ENCODE peak calls at places on chromosome 1, in ten cellular contexts. E is naive B cell; V is iris pigment epithelial cell; S is CD8-positive, alpha-beta T cell; P is M059J; J is substantia nigra; F is stimulated activated CD4-positive, alpha-beta T cell treated with anti-CD3 and anti-CD28 coated beads, Interleukin-1b, Interleukin-23, amount 100 ng/mL, for 48 hours; B is GM13976; L is activated T-cell treated with anti-CD3 and anti-CD28 coated beads, Interleukin-2, amount 50 U/mL, for 72 hours; C is islet precursor cell. T is an unnamed sample.

GRCh38 chr1:217029311-217030157 is 306.3 kb upstream of the ESRRG start:
- DNase-seq in E (no peak), V (peak; percentile 73), S (no peak), P (peak; percentile 69), J (no peak), F (no peak), B (no peak), L (no peak), C (peak; percentile 65), T (peak; percentile 20)

GRCh38 chr1:181936768-181937581 is 124.5 kb downstream of the ZNF648 start:
- DNase-seq in E (no peak), V (peak; percentile 2), S (no peak), P (peak; percentile 42), J (peak; percentile 13), F (peak; percentile 56), B (peak; percentile 73), L (peak; percentile 51), C (peak; percentile 90), T (peak; percentile 52)

GRCh38 chr1:201903135-201903534 is 14.4 kb downstream of the SHISA4 start:
- DNase-seq in E (no peak), V (peak; percentile 47), S (no peak), P (peak; percentile 92), J (no peak), F (no peak), B (no peak), L (no peak), C (peak; percentile 91), T (no peak)

GRCh38 chr1:171295821-171296220 is 18.2 kb upstream of the FMO4 start:
- DNase-seq in E (no peak), V (no peak), S (no peak), P (no peak), J (no peak), F (no peak), B (no peak), L (no peak), C (no peak), T (no peak)

GRCh38 chr1:10432910-10433785 is 2.9 kb downstream of the CENPS start:
- DNase-seq in E (no peak), V (no peak), S (no peak), P (no peak), J (no peak), F (no peak), B (no peak), L (no peak), C (no peak), T (no peak)

GRCh38 chr1:241555526-241555925 is 23.3 kb downstream of the KMO start:
- DNase-seq in E (no peak), V (no peak), S (no peak), P (no peak), J (no peak), F (no peak), B (no peak), L (no peak), C (no peak), T (no peak)

GRCh38 chr1:2358651-2359640 is 32.4 kb downstream of the MORN1 start:
- DNase-seq in E (no peak), V (no peak), S (no peak), P (no peak), J (no peak), F (no peak), B (no peak), L (no peak), C (no peak), T (no peak)

GRCh38 chr1:41152622-41153044 is 89.5 kb downstream of the SCMH1 start:
- DNase-seq in E (no peak), V (peak; percentile 95), S (no peak), P (peak; percentile 96), J (no peak), F (no peak), B (no peak), L (no peak), C (no peak), T (no peak)

GRCh38 chr1:2594001-2594640 is 7.5 kb downstream of the PRXL2B start:
- DNase-seq in E (no peak), V (peak; percentile 21), S (no peak), P (peak; percentile 38), J (no peak), F (no peak), B (no peak), L (no peak), C (peak; percentile 46), T (peak; percentile 74)